ENCODE peak calls at places on chromosomes 13 and 19, in four cellular contexts. S is tibial nerve, Q is left lung, Z is AG04450. F is an unnamed sample.

GRCh38 chr19:5253403-5254110 is 87.1 kb downstream of the PTPRS start:
- DNase-seq in Q (no peak), S (peak), Z (no peak), F (no peak)

GRCh38 chr19:16442386-16443276 is 29.1 kb downstream of the EPS15L1 start:
- DNase-seq in S (no peak), Z (no peak), Q (peak), F (no peak)

GRCh38 chr19:50679177-50680125 is 30.2 kb downstream of the C19orf81 start:
- DNase-seq in Q (peak), Z (peak), S (peak), F (peak)

GRCh38 chr19:30898353-30899103 is 450.7 kb downstream of the TSHZ3 start:
- DNase-seq in Q (no peak), Z (no peak), S (no peak), F (no peak)

GRCh38 chr13:96963786-96964475 is 30.3 kb downstream of the OXGR1 start:
- DNase-seq in Q (no peak), Z (no peak), S (no peak), F (no peak)

GRCh38 chr13:99614465-99614885 is 113.2 kb downstream of the TM9SF2 start:
- DNase-seq in Q (no peak), Z (no peak), S (no peak), F (no peak)

GRCh38 chr19:34481861-34482379 is 362 bp downstream of the WTIP start:
- DNase-seq in S (no peak), Z (no peak), Q (peak), F (no peak)

GRCh38 chr13:66657165-66657895 is 572.8 kb downstream of the PCDH9 start:
- DNase-seq in Z (peak), Q (peak), S (peak), F (peak)

GRCh38 chr19:925087-925911 is 536 bp upstream of the ARID3A start:
- DNase-seq in S (peak), Z (peak), Q (peak), F (peak)

GRCh38 chr19:32164384-32164992 is 180.9 kb upstream of the ZNF507 start:
- DNase-seq in Q (no peak), S (no peak), Z (no peak), F (no peak)
- H3K27ac ChIP-seq in Q (no peak), S (no peak), Z (no peak), F (no peak)

GRCh38 chr13:41193919-41194824 is at the start of gene KBTBD7:
- DNase-seq in Z (peak), S (peak), Q (peak), F (peak)

GRCh38 chr13:41188584-41188983 is 5.8 kb downstream of the KBTBD7 start:
- DNase-seq in Z (peak), Q (no peak), S (no peak), F (no peak)

GRCh38 chr13:41196011-41196410 is 1.6 kb upstream of the KBTBD7 start:
- DNase-seq in S (no peak), Z (no peak), Q (no peak), F (no peak)

GRCh38 chr13:41196620-41197019 is 2.3 kb upstream of the KBTBD7 start:
- DNase-seq in Z (no peak), Q (no peak), S (no peak), F (no peak)

DNA sequence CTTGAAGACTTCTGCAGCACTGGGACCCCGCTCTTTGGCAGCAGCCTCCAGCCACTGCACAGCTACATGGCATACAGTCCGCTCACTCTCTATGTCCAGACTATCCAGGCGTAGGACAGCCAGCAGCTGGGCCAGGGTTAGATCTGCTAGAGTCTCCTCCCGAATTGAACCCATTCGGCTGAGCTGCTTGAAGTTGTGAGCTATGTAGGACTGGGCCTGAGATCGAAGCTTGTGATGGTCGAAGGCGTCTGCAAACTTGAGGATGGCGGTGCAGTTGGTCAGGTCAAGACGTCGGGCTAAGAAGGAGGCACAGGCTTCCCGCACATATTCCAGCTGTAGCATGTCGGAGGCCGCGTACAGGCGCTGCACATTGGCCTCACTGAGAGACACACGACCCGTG is 900 bp downstream of the KBTBD7 start:
- DNase-seq in Z (no peak), S (no peak), Q (no peak), F (no peak)
- TF ChIP-seq CTCF in Z (no peak), S (no peak), Q (no peak), F (no peak)

GRCh38 chr13:73303858-73304257 is 245.1 kb downstream of the KLF5 start:
- DNase-seq in S (no peak), Z (no peak), Q (no peak), F (no peak)

GRCh38 chr13:73307481-73307880 is 248.7 kb downstream of the KLF5 start:
- DNase-seq in S (no peak), Z (no peak), Q (no peak), F (no peak)

GRCh38 chr13:73304442-73304841 is 245.6 kb downstream of the KLF5 start:
- DNase-seq in S (no peak), Q (no peak), Z (no peak), F (no peak)

GRCh38 chr13:73310366-73310765 is 251.6 kb downstream of the KLF5 start:
- DNase-seq in S (no peak), Q (no peak), Z (no peak), F (no peak)

DNA sequence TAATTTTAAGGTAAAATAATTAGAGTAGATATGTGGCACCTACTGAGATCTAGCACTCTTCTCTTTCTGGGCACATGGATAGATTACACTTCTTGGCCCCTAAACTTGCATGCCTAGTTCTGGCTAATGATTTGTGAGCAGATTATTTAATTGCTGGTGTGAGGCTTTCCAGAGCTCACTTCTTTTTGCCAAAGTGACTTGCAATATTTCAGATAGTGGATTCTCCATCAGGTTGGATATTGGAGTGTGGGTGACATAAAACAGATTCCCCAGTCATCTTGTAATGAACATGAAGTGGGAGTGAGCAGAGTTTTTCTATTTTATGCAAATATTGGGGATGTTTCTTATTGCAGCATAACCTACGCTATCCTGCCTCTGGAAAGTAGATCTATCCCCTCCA is 247.9 kb downstream of the KLF5 start:
- DNase-seq in Q (no peak), S (no peak), Z (no peak), F (no peak)
- H3K4me3 ChIP-seq in Q (no peak), S (no peak), Z (no peak), F (no peak)

DNA sequence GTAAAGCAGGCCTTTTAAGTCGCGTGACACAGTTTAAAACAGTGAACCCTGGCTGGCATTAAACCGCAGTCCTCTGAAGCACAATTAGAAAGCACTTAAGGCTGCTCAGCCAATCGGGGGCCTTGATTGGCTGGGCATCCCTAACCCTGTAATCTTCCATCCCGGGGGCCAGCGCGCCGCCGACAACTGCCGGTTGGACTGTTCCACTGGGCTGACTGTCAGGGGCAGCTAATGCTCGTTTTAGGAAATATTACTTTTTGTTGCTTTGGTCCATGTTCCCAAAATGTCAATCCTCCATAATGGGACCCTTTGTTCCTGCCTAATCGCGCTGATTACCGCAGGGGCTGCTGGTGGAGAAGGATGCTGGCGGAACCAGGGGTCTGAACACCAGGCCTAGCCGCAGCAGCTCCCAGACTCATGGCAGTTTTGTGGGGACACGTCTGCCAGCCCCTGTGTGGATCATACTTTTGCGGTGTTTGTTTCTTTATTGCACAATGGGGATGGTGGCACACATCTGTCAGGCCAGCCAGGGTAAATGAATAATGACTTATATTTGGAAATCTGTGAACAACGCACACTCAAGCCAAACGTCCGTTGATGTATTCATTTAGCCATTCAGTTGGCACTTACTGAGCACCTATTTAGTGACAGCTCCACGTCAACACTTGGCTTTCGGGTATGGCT is 127.1 kb upstream of the SPACA7 start:
- DNase-seq in Z (no peak), Q (no peak), S (no peak), F (no peak)
- H3K27ac ChIP-seq in Z (no peak), Q (no peak), S (no peak), F (no peak)

GRCh38 chr13:45705145-45705695 is 3.1 kb downstream of the CBY2 start:
- DNase-seq in Q (no peak), S (no peak), Z (no peak), F (no peak)
- TF ChIP-seq CTCF in Q (no peak), S (no peak), Z (no peak), F (no peak)

DNA sequence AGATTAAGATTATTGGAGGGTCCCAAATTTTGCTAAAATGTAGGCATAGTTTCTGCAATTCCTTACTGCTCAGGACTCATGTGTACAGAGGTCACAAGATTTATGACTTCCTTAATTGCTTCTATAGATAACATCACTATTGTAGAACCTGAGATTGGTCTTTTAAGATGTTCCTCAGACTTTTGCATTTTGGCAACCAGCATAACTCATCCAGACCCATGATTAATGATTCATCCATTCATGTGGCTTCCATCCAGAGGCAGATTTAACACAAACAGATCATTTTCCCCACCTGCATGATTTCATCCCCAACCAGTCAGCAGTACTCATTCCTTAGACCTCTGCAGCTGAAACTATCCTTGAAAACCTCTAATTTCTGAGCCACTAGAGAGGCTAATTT is 34.5 kb upstream of the CEACAM8 start:
- DNase-seq in Z (no peak), S (no peak), Q (no peak), F (no peak)
- H3K4me3 ChIP-seq in Z (no peak), S (no peak), Q (no peak), F (no peak)

GRCh38 chr13:35782793-35783192 is 306.3 kb upstream of the MAB21L1 start:
- DNase-seq in Q (no peak), Z (no peak), S (no peak), F (no peak)

GRCh38 chr13:35784286-35784951 is 307.9 kb upstream of the MAB21L1 start:
- DNase-seq in Z (no peak), Q (peak), S (no peak), F (no peak)

GRCh38 chr13:35781661-35782060 is 305.2 kb upstream of the MAB21L1 start:
- DNase-seq in Q (no peak), Z (no peak), S (no peak), F (no peak)

GRCh38 chr13:35781044-35781443 is 304.6 kb upstream of the MAB21L1 start:
- DNase-seq in Z (no peak), Q (no peak), S (no peak), F (no peak)

DNA sequence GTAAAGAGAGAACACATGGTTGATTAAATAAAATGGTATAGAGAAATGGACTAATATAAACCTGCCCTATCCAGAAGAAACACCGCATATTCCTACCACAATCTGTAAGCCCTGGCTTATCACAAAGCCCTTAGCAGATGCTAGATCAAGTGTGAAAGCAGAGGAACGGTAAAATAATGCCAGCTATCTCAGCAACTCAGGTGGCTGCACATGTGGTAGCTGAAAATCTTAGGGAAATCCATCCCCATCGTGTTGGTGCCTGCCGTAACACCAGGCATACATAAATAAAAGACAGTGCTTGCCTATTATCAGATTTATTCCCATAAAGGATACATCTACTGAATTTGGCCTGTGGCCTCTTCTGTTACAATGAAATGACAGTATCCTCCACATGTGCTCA is 304.1 kb upstream of the MAB21L1 start:
- DNase-seq in Q (no peak), S (no peak), Z (no peak), F (no peak)
- H3K27ac ChIP-seq in Q (no peak), S (no peak), Z (no peak), F (no peak)

DNA sequence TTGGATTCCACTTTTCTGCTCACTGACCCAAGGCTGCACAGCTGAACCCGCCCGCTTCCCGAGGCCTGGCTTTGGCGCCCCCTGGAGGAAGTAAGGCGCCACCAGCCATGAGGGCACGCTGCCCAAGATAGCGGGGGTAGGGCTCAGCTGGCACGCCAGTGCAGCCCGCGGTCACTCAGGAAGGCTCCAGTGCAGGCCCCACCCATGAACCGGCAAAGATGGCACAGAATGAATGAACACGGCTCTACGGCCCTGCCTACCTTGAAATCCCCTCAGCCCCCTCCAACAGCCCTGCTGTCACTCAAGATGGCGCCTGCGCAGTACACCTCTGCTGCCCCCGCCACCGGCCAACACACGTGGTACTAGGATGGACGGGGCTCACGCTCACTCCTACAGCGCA is 3.0 kb downstream of the PEG3 start:
- DNase-seq in Q (peak), S (peak), Z (no peak), F (peak)
- TF ChIP-seq CTCF in Q (peak), S (peak), Z (no peak), F (peak)